ENCODE peak calls at places on chromosomes 4 and X, in eight cellular contexts. K is activated T-helper 9 cell treated with anti-CD3 and anti-CD28 coated beads, Interleukin-2, amount 50 U/mL, for 16 hours; J is fibroblast of mammary gland; S is T-helper 9 cell; Y is stimulated activated CD4-positive, alpha-beta T cell treated with anti-CD3 and anti-CD28 coated beads, Interleukin-4, amount 100 ng/mL, for 24 hours; H is CD8-positive, alpha-beta memory T cell; T is T47D; W is astrocyte of the spinal cord. M is an unnamed sample.
A peak's percentile ranks its signal among the peaks of the same experiment; 100 is the strongest.

GRCh38 chr4:176584031-176584430 is 208.7 kb downstream of the VEGFC start:
- DNase-seq in K (no peak), T (no peak), J (peak; percentile 32), W (peak; percentile 37), H (no peak), S (no peak), Y (no peak), M (no peak)

GRCh38 chr4:3387943-3388348 is 53.8 kb upstream of the HGFAC start:
- DNase-seq in J (peak; percentile 22), T (peak; percentile 90), H (no peak), S (no peak), K (no peak), W (peak; percentile 19), Y (no peak), M (no peak)

GRCh38 chr4:147340547-147341225 is 140.2 kb upstream of the EDNRA start:
- DNase-seq in J (peak; percentile 75), Y (no peak), S (no peak), W (peak; percentile 81), H (no peak), T (no peak), K (no peak), M (no peak)

GRCh38 chr4:68271851-68272756 is 26.6 kb upstream of the TMPRSS11B start:
- DNase-seq in H (no peak), J (peak; percentile 65), K (no peak), T (peak; percentile 75), W (peak; percentile 84), Y (no peak), S (no peak), M (no peak)

GRCh38 chr4:3145251-3145908 is 70.9 kb downstream of the HTT start:
- DNase-seq in H (no peak), W (peak; percentile 42), S (no peak), J (peak; percentile 53), Y (no peak), K (no peak), T (peak; percentile 13), M (no peak)

GRCh38 chr4:108171541-108172230 is 3.0 kb upstream of the LEF1 start:
- DNase-seq in S (peak; percentile 40), K (no peak), W (peak; percentile 22), J (no peak), H (peak; percentile 71), Y (peak; percentile 64), T (no peak), M (peak; percentile 28)

GRCh38 chr4:144645621-144646522 is at the start of gene HHIP:
- DNase-seq in J (peak; percentile 36), Y (no peak), K (no peak), W (peak; percentile 90), T (no peak), S (no peak), H (no peak), M (peak; percentile 48)

GRCh38 chr4:156829194-156829593 is 142.4 kb downstream of the PDGFC start:
- DNase-seq in S (no peak), W (no peak), T (no peak), H (no peak), K (no peak), J (peak; percentile 52), Y (no peak), M (no peak)

GRCh38 chr4:1842339-1842895 is 13.5 kb downstream of the LETM1 start:
- DNase-seq in J (no peak), S (no peak), W (no peak), Y (no peak), H (no peak), K (no peak), T (no peak), M (no peak)

GRCh38 chr4:14260591-14260990 is 633.1 kb upstream of the BOD1L1 start:
- DNase-seq in J (no peak), H (no peak), W (no peak), T (no peak), S (no peak), Y (no peak), K (no peak), M (no peak)

GRCh38 chr4:124997124-124997523 is 284.6 kb upstream of the ANKRD50 start:
- DNase-seq in K (no peak), S (no peak), J (no peak), Y (no peak), T (peak; percentile 66), W (no peak), H (no peak), M (no peak)

GRCh38 chrX:51334276-51334675 is 1.7 kb downstream of the NUDT10 start:
- DNase-seq in W (peak; percentile 16), S (no peak), T (no peak), H (no peak), Y (no peak), K (no peak), J (peak; percentile 1), M (no peak)

GRCh38 chr4:20313237-20314030 is 61.7 kb downstream of the SLIT2 start:
- DNase-seq in S (no peak), T (peak; percentile 33), W (no peak), H (no peak), K (no peak), J (no peak), Y (no peak), M (peak; percentile 11)

GRCh38 chr4:24638396-24638875 is 54.1 kb upstream of the DHX15 start:
- DNase-seq in S (no peak), K (no peak), Y (no peak), J (no peak), W (no peak), T (no peak), H (no peak), M (no peak)

GRCh38 chr4:97530676-97531075 is 612.6 kb downstream of the STPG2 start:
- DNase-seq in T (no peak), K (no peak), Y (no peak), H (no peak), S (no peak), J (no peak), W (no peak), M (no peak)

GRCh38 chrX:41150043-41150442 is 64.8 kb downstream of the USP9X start:
- DNase-seq in W (no peak), S (no peak), T (no peak), H (no peak), K (no peak), J (no peak), Y (no peak), M (no peak)

GRCh38 chr4:82376109-82376508 is 2.3 kb upstream of the HNRNPD start:
- DNase-seq in J (no peak), T (no peak), K (no peak), Y (no peak), S (no peak), W (no peak), H (no peak), M (no peak)

GRCh38 chr4:155822572-155822971 is 43.5 kb downstream of the ASIC5 start:
- DNase-seq in J (no peak), T (no peak), W (peak; percentile 23), S (no peak), K (no peak), Y (no peak), H (no peak), M (no peak)

GRCh38 chr4:88104902-88105610 is 53.4 kb downstream of the ABCG2 start:
- DNase-seq in T (peak; percentile 73), Y (no peak), S (no peak), K (no peak), H (no peak), J (peak; percentile 87), W (peak; percentile 81), M (no peak)